ENCODE peak calls at places on chromosomes 13 and 19, in four cellular contexts. T is HCT116; W is endodermal cell; C is CD8-positive, alpha-beta T cell. K is an unnamed sample.

GRCh38 chr19:29263305-29264080 is 50.5 kb upstream of the UQCRFS1 start:
- DNase-seq in T (no peak), W (peak; percentile 92), C (peak; percentile 71), K (peak; percentile 55)

GRCh38 chr19:5141926-5142724 is 173.2 kb downstream of the KDM4B start:
- DNase-seq in T (no peak), W (no peak), C (peak; percentile 48), K (no peak)

GRCh38 chr13:97239943-97240788 is 18.0 kb downstream of the MBNL2 start:
- DNase-seq in T (no peak), W (no peak), C (no peak), K (no peak)

GRCh38 chr13:109684836-109685602 is 101.4 kb downstream of the IRS2 start:
- DNase-seq in T (no peak), W (no peak), C (no peak), K (no peak)

GRCh38 chr19:1266818-1267440 is 2.2 kb upstream of the CIRBP start:
- DNase-seq in T (no peak), W (peak; percentile 93), C (peak; percentile 89), K (peak; percentile 48)

GRCh38 chr13:43328907-43329306 is 305.5 kb downstream of the DNAJC15 start:
- DNase-seq in T (no peak), W (no peak), C (no peak), K (no peak)

GRCh38 chr19:56146904-56147303 is 5.8 kb downstream of the ZNF444 start:
- DNase-seq in T (no peak), W (no peak), C (no peak), K (no peak)

GRCh38 chr19:35248310-35249145 is at the start of gene LSR:
- DNase-seq in T (peak; percentile 94), W (peak; percentile 97), C (peak; percentile 91), K (no peak)

GRCh38 chr19:3719868-3720532 is 11.8 kb downstream of the TJP3 start:
- DNase-seq in T (no peak), W (no peak), C (no peak), K (no peak)

GRCh38 chr13:25860862-25861261 is 191.0 kb downstream of the SHISA2 start:
- DNase-seq in T (no peak), W (no peak), C (no peak), K (peak; percentile 2)

GRCh38 chr19:45396389-45397260 is 8.2 kb downstream of the PPP1R13L start:
- DNase-seq in T (no peak), W (peak; percentile 67), C (no peak), K (no peak)

GRCh38 chr19:52945652-52946321 is 16.9 kb downstream of the ZNF816 start:
- DNase-seq in T (no peak), W (peak; percentile 59), C (no peak), K (no peak)

GRCh38 chr13:102968572-102969228 is 97.5 kb downstream of the SLC10A2 start:
- DNase-seq in T (no peak), W (no peak), C (no peak), K (no peak)

GRCh38 chr19:45211751-45212381 is 33.3 kb downstream of the BLOC1S3 start:
- DNase-seq in T (no peak), W (no peak), C (no peak), K (peak; percentile 46)

GRCh38 chr13:47117268-47117667 is 220.4 kb upstream of the HTR2A start:
- DNase-seq in T (no peak), W (no peak), C (no peak), K (peak; percentile 73)

GRCh38 chr19:50894478-50895356 is 16.5 kb downstream of the KLK4 start:
- DNase-seq in T (no peak), W (no peak), C (no peak), K (no peak)

GRCh38 chr19:33375156-33375744 is 1.7 kb downstream of the CEBPG start:
- DNase-seq in T (no peak), W (no peak), C (no peak), K (no peak)

GRCh38 chr19:11125994-11126685 is 29.4 kb downstream of the SPC24 start:
- DNase-seq in T (peak; percentile 39), W (peak; percentile 95), C (peak; percentile 87), K (peak; percentile 75)

DNA sequence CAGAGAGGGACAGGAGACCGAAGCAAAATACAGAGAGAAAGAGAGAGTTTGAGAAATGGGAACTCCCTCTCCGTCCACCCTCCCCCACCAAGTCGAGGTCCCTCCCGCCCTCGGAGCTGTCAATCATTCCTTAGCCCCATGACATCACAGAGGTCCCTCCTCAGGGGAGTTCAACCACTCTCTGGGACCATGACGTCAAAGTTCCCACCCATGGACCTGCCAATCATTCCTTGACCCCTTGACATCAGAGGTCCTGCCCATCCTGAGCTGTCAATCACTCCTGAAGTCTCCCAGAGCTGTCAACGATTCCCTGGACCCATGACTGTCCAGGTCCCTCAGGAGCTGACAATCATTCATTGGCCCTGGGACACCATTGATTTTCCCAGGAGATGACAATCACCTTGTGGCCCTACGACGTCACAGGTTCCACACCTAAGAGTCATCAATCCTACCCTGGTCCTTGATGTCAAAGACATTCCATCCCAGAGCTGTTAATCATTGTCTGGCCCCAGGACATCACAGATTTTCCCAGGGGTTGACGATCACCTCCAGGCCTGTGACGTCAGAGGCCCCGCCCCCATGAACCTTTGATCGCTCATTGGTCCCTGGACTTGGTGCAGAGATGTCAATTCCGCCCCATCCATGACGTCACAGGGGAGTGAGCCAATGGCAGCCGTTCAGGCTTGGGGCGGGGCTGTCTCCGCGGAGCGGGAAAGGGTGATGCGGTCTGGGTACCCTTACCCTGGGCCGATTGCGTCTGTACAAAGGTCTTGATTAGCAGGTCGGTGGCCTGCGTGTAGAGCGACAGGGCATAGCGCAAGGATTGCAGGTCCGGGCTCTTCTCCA is 61.7 kb downstream of the COLGALT1 start:
- DNase-seq in T (peak; percentile 51), W (peak; percentile 88), C (no peak), K (no peak)
- H3K4me3 ChIP-seq in T (no peak overlapping the region), W (peak overlapping the region; percentile 40), C (no peak overlapping the region), K (no peak overlapping the region)

DNA sequence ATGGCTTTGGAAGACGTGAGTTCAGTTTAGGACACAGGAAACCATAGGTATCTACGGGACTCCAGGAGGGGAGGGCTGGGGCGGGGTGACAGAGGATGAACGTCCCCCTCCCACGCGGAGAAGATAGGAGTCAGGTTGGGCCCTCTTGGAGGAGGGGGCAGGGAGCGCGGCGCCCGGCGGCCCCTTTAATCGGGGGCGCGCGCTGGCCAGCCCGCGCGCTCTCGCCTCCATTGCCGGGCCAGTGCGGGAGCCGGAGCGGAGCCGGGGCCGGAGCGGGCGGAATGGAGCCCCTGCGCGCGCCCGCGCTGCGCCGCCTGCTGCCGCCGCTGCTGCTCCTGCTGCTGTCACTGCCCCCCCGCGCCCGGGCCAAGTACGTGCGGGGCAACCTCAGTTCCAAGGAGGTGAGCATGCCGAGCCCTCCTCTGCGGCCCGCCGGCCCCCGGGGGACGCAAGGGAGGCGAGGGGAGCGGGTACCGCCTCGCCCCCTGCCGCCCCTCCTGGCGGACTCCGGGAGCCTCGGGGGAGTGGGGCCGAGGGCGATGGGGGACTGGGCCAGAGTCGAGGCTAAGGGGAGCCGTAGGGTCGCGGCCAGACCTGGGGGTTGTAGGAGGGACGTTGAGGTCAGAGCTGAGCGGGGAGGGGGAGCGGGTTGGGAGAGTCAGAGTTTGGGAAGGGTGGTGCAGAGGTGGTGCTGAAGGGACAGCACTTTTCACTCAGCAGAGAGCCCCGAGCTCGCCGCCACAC is at the start of gene TMEM145:
- DNase-seq in T (no peak), W (peak; percentile 84), C (no peak), K (peak; percentile 45)
- TF ChIP-seq CTCF in T (no peak), W (peak; percentile 41), C (no peak), K (no peak)

DNA sequence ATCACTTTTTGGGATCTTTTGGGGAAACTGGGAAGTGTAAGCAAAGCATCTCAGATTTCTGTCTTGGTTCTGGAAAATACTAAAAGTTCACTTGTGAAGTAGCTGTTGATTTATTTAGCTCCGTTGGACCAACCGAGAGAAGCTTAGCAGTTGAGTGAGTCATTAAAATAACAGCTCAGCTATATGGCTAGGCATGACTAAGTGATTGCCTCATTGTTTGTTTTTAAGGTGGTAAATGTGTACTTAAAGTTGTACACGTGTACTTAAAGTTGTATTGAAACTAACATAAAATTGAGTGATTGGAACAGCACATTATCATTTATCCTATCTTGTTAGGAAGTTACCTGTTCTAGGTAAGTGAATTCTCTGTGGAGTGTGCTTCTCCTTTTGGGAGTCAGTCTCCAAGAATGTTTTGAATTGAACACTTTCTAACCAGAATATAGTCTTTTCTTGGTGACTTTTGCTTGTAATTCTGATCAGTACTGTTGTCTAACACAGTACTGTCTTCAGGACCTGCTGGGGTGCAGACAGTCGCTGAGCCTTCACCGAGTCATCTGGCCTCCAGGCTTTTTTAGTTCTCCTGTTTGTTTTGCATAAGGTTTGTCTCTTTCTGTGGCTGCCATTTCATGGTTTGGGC is 2.9 kb upstream of the DCUN1D2 start:
- DNase-seq in T (peak; percentile 85), W (no peak), C (no peak), K (peak; percentile 96)
- H3K4me3 ChIP-seq in T (peak overlapping the region; percentile 74), W (peak overlapping the region; percentile 81), C (no peak overlapping the region), K (peak overlapping the region; percentile 57)

DNA sequence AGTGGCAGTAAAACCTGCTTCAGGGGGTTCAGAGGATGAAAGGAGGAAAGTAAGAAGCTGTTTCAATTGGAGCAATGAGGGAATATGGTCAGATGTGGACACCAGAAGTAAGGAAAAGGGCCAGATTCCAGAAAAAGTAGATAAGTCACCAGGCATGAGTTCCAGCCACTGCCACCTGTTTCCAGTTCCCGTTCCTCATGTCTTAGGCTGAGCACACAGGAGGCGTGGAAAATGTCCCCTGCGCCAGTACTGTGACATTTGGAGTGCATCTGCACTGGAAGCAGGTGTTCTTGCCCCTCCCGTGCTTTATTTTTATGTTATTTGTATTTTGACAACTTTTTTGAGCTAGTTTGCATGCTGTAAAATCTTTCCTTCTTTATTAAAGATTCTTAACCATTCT is 25.3 kb downstream of the LMO7 start:
- DNase-seq in T (no peak), W (no peak), C (no peak), K (no peak)
- TF ChIP-seq CTCF in T (no peak), W (no peak), C (no peak), K (no peak)

DNA sequence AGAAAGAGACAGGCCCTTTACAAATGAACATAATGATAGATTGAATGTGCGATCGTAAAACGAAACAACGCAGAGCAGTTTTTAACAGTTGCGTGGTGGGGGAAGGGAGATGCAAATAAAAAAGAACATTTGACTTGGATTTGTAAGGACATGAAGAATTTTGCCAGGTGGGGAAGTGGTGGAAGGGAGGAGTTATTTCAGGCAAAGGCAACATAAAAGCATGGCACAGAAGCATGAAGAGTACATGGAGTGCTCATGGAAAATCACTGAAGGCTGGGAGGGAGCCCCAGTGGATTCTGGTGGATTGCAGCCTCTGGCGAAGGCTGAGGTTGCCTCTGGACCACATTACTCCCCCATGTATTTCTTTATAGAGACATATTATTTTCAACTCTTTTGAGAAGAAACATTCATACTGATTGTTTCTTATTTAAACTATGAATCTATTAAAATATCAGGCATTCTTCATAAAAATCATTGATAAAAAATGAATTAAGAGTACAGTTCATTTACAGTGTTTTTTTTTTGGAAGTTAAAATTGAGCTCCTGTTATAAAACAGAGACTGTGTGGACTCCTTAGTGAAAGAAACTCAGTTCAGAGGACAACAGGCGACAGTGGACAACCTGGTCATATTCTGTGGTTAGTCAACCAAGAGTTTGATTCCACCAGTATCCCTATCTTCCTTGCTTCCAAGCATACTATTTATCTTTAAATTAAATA is 57.5 kb downstream of the STARD13 start:
- DNase-seq in T (no peak), W (no peak), C (no peak), K (no peak)
- H3K4me3 ChIP-seq in T (no peak overlapping the region), W (no peak overlapping the region), C (no peak overlapping the region), K (no peak overlapping the region)